ENCODE peak calls at places on chromosomes 1 and 21, in eight cellular contexts. One of them, this sample, is unnamed.

GRCh38 chr1:93980320-93980744 is 71.1 kb upstream of the GCLM start:
- DNase-seq in HCT116: no peak
- DNase-seq in lower leg skin: no peak
- DNase-seq in neural progenitor cell: peak; percentile 43
- DNase-seq in fibroblast of pulmonary artery: no peak
- DNase-seq in mucosa of descending colon: no peak
- DNase-seq in CD8-positive, alpha-beta T cell: no peak
- DNase-seq in thoracic aorta: no peak
- DNase-seq in this sample: no peak

GRCh38 chr1:168391759-168392681 is 111.3 kb downstream of the TBX19 start:
- DNase-seq in mucosa of descending colon: no peak
- DNase-seq in neural progenitor cell: no peak
- DNase-seq in CD8-positive, alpha-beta T cell: no peak
- DNase-seq in HCT116: no peak
- DNase-seq in lower leg skin: no peak
- DNase-seq in fibroblast of pulmonary artery: no peak
- DNase-seq in thoracic aorta: no peak
- DNase-seq in this sample: peak; percentile 38

GRCh38 chr1:218025454-218025853 is 259.6 kb upstream of the RRP15 start:
- DNase-seq in thoracic aorta: no peak
- DNase-seq in fibroblast of pulmonary artery: no peak
- DNase-seq in lower leg skin: no peak
- DNase-seq in neural progenitor cell: no peak
- DNase-seq in mucosa of descending colon: no peak
- DNase-seq in HCT116: no peak
- DNase-seq in CD8-positive, alpha-beta T cell: no peak
- DNase-seq in this sample: no peak

GRCh38 chr1:92299477-92300125 is 742 bp downstream of the RPAP2 start:
- DNase-seq in HCT116: no peak
- DNase-seq in fibroblast of pulmonary artery: peak; percentile 13
- DNase-seq in neural progenitor cell: no peak
- DNase-seq in CD8-positive, alpha-beta T cell: no peak
- DNase-seq in lower leg skin: no peak
- DNase-seq in thoracic aorta: no peak
- DNase-seq in mucosa of descending colon: no peak
- DNase-seq in this sample: no peak

GRCh38 chr1:17646444-17647287 is 107.2 kb downstream of the ARHGEF10L start:
- DNase-seq in CD8-positive, alpha-beta T cell: no peak
- DNase-seq in mucosa of descending colon: no peak
- DNase-seq in thoracic aorta: no peak
- DNase-seq in fibroblast of pulmonary artery: no peak
- DNase-seq in neural progenitor cell: no peak
- DNase-seq in HCT116: no peak
- DNase-seq in lower leg skin: no peak
- DNase-seq in this sample: no peak

GRCh38 chr21:42781981-42782722 is 97.2 kb downstream of the WDR4 start:
- DNase-seq in mucosa of descending colon: no peak
- DNase-seq in fibroblast of pulmonary artery: no peak
- DNase-seq in neural progenitor cell: no peak
- DNase-seq in thoracic aorta: no peak
- DNase-seq in HCT116: no peak
- DNase-seq in CD8-positive, alpha-beta T cell: no peak
- DNase-seq in lower leg skin: no peak
- DNase-seq in this sample: no peak

GRCh38 chr1:118202076-118202608 is 17.1 kb upstream of the SPAG17 start:
- DNase-seq in HCT116: no peak
- DNase-seq in fibroblast of pulmonary artery: no peak
- DNase-seq in CD8-positive, alpha-beta T cell: no peak
- DNase-seq in thoracic aorta: no peak
- DNase-seq in lower leg skin: no peak
- DNase-seq in mucosa of descending colon: no peak
- DNase-seq in neural progenitor cell: no peak
- DNase-seq in this sample: no peak

GRCh38 chr1:157490337-157491165 is 61.8 kb downstream of the FCRL5 start:
- DNase-seq in mucosa of descending colon: peak; percentile 60
- DNase-seq in CD8-positive, alpha-beta T cell: peak; percentile 6
- DNase-seq in HCT116: peak; percentile 39
- DNase-seq in thoracic aorta: no peak
- DNase-seq in neural progenitor cell: peak; percentile 82
- DNase-seq in lower leg skin: peak; percentile 55
- DNase-seq in fibroblast of pulmonary artery: peak; percentile 63
- DNase-seq in this sample: no peak

GRCh38 chr1:56374026-56374974 is 205.1 kb downstream of the PLPP3 start:
- DNase-seq in HCT116: no peak
- DNase-seq in CD8-positive, alpha-beta T cell: no peak
- DNase-seq in mucosa of descending colon: no peak
- DNase-seq in thoracic aorta: no peak
- DNase-seq in lower leg skin: no peak
- DNase-seq in neural progenitor cell: no peak
- DNase-seq in fibroblast of pulmonary artery: no peak
- DNase-seq in this sample: no peak

GRCh38 chr1:161140755-161141400 is 8.4 kb upstream of the DEDD start:
- DNase-seq in lower leg skin: no peak
- DNase-seq in neural progenitor cell: no peak
- DNase-seq in fibroblast of pulmonary artery: no peak
- DNase-seq in mucosa of descending colon: no peak
- DNase-seq in CD8-positive, alpha-beta T cell: no peak
- DNase-seq in thoracic aorta: no peak
- DNase-seq in HCT116: no peak
- DNase-seq in this sample: no peak

GRCh38 chr1:161137881-161138280 is 5.4 kb upstream of the DEDD start:
- DNase-seq in HCT116: no peak
- DNase-seq in fibroblast of pulmonary artery: no peak
- DNase-seq in mucosa of descending colon: no peak
- DNase-seq in CD8-positive, alpha-beta T cell: no peak
- DNase-seq in thoracic aorta: no peak
- DNase-seq in lower leg skin: no peak
- DNase-seq in neural progenitor cell: no peak
- DNase-seq in this sample: no peak

GRCh38 chr1:161139765-161140164 is 7.3 kb upstream of the DEDD start:
- DNase-seq in neural progenitor cell: peak; percentile 56
- DNase-seq in thoracic aorta: no peak
- DNase-seq in HCT116: no peak
- DNase-seq in CD8-positive, alpha-beta T cell: peak; percentile 16
- DNase-seq in fibroblast of pulmonary artery: peak; percentile 74
- DNase-seq in lower leg skin: no peak
- DNase-seq in mucosa of descending colon: no peak
- DNase-seq in this sample: no peak
- TF ChIP-seq CTCF in neural progenitor cell: peak; percentile 60
- TF ChIP-seq CTCF in thoracic aorta: peak; percentile 27
- TF ChIP-seq CTCF in HCT116: peak; percentile 52
- TF ChIP-seq CTCF in CD8-positive, alpha-beta T cell: peak; percentile 53
- TF ChIP-seq CTCF in fibroblast of pulmonary artery: peak; percentile 56
- TF ChIP-seq CTCF in lower leg skin: no peak
- TF ChIP-seq CTCF in mucosa of descending colon: peak; percentile 10
- TF ChIP-seq CTCF in this sample: peak; percentile 62

GRCh38 chr1:25906644-25907300 is 553 bp upstream of the STMN1 start:
- DNase-seq in mucosa of descending colon: no peak
- DNase-seq in neural progenitor cell: peak; percentile 74
- DNase-seq in thoracic aorta: no peak
- DNase-seq in HCT116: no peak
- DNase-seq in fibroblast of pulmonary artery: no peak
- DNase-seq in lower leg skin: peak; percentile 40
- DNase-seq in CD8-positive, alpha-beta T cell: no peak
- DNase-seq in this sample: no peak

GRCh38 chr1:25907473-25908058 is 1.3 kb upstream of the STMN1 start:
- DNase-seq in fibroblast of pulmonary artery: no peak
- DNase-seq in neural progenitor cell: no peak
- DNase-seq in thoracic aorta: no peak
- DNase-seq in HCT116: no peak
- DNase-seq in mucosa of descending colon: no peak
- DNase-seq in lower leg skin: no peak
- DNase-seq in CD8-positive, alpha-beta T cell: no peak
- DNase-seq in this sample: no peak

GRCh38 chr1:25903986-25904385 is 2.2 kb downstream of the STMN1 start:
- DNase-seq in mucosa of descending colon: no peak
- DNase-seq in fibroblast of pulmonary artery: no peak
- DNase-seq in HCT116: no peak
- DNase-seq in thoracic aorta: no peak
- DNase-seq in lower leg skin: no peak
- DNase-seq in CD8-positive, alpha-beta T cell: no peak
- DNase-seq in neural progenitor cell: no peak
- DNase-seq in this sample: no peak

GRCh38 chr1:25904942-25905679 is 1.1 kb downstream of the STMN1 start:
- DNase-seq in lower leg skin: peak; percentile 94
- DNase-seq in fibroblast of pulmonary artery: peak; percentile 89
- DNase-seq in HCT116: peak; percentile 78
- DNase-seq in neural progenitor cell: peak; percentile 97
- DNase-seq in mucosa of descending colon: peak; percentile 97
- DNase-seq in thoracic aorta: peak; percentile 53
- DNase-seq in CD8-positive, alpha-beta T cell: peak; percentile 90
- DNase-seq in this sample: peak; percentile 97

DNA sequence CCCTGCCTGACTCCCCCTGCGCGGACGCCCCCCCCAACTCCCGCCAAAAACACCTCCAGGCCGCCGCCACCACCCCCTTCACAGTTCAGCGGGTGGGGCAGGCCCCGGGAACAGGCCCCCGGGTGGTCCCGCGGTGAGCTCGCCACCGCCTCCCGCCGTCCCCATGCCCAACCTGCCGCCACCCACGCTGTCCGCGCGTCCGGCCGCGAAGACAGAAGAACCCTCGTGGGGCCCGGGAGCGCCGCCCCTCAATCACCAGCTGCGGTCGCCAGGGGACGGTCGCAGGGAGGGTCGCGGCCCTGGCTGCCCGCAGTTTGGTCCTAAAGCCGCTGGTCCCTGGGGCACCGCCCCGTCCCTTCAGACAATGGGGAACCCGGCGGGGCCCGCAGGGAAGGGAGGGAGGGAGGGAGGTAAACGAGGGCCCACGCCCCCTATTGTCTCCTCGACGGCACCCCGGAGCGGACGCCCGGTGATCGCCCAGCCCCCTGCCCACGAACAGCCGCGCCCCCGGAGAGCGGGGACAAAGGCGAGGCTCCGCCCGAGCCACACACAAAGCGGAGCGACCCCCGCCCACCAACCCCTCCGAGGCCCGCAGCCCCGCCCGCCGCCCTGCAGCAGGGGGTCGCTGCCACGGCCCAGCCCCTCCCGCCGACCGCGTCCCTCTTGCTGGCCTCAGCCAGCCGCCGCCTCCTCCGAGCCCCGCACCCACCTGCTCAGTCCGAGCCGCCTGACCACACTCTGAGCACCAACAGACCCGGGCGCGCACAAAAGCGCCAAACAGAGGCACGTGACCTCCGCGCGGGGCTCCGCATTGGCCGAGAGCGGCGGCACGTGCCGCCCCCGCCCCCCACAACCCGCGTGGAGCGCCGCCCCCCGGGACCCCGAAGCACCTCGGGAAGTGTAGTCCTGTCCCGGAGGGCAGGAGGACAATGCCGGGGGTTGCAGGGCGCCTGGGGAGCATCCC is at the start of gene STMN1:
- DNase-seq in mucosa of descending colon: peak; percentile 94
- DNase-seq in neural progenitor cell: peak; percentile 98
- DNase-seq in lower leg skin: peak; percentile 88
- DNase-seq in fibroblast of pulmonary artery: peak; percentile 90
- DNase-seq in CD8-positive, alpha-beta T cell: peak; percentile 84
- DNase-seq in thoracic aorta: peak; percentile 58
- DNase-seq in HCT116: peak; percentile 81
- DNase-seq in this sample: peak; percentile 95
- TF ChIP-seq CTCF in mucosa of descending colon: no peak
- TF ChIP-seq CTCF in neural progenitor cell: no peak
- TF ChIP-seq CTCF in lower leg skin: no peak
- TF ChIP-seq CTCF in fibroblast of pulmonary artery: no peak
- TF ChIP-seq CTCF in CD8-positive, alpha-beta T cell: no peak
- TF ChIP-seq CTCF in thoracic aorta: peak; percentile 12
- TF ChIP-seq CTCF in HCT116: peak; percentile 7
- TF ChIP-seq CTCF in this sample: no peak

DNA sequence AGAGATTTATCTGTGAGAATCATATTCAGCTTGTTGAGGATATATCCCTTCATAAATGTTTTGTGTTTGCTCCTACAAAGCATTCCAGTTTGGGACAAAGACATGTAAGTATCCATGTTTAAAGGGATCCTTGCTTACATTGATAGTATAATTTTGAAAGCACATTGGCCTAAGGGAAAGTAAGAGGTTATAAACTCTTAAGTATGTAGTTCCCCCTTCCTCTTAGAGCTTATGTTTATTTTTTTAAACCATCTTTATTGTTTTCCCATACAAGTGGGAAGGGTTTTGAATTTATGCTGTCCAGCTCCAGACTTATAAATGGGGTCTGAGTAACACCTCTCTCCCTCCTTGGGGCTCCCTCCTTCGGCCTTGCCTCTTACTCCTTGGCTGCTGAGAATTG is 481.5 kb downstream of the LMO4 start:
- DNase-seq in lower leg skin: no peak
- DNase-seq in neural progenitor cell: no peak
- DNase-seq in CD8-positive, alpha-beta T cell: no peak
- DNase-seq in HCT116: no peak
- DNase-seq in thoracic aorta: no peak
- DNase-seq in mucosa of descending colon: no peak
- DNase-seq in fibroblast of pulmonary artery: no peak
- DNase-seq in this sample: no peak
- TF ChIP-seq CTCF in lower leg skin: no peak
- TF ChIP-seq CTCF in neural progenitor cell: no peak
- TF ChIP-seq CTCF in CD8-positive, alpha-beta T cell: no peak
- TF ChIP-seq CTCF in HCT116: no peak
- TF ChIP-seq CTCF in thoracic aorta: no peak
- TF ChIP-seq CTCF in mucosa of descending colon: no peak
- TF ChIP-seq CTCF in fibroblast of pulmonary artery: no peak
- TF ChIP-seq CTCF in this sample: no peak

GRCh38 chr1:230247921-230248778 is 178.0 kb downstream of the PGBD5 start:
- DNase-seq in fibroblast of pulmonary artery: no peak
- DNase-seq in neural progenitor cell: no peak
- DNase-seq in thoracic aorta: no peak
- DNase-seq in lower leg skin: no peak
- DNase-seq in CD8-positive, alpha-beta T cell: no peak
- DNase-seq in HCT116: no peak
- DNase-seq in mucosa of descending colon: no peak
- DNase-seq in this sample: no peak

GRCh38 chr1:230250676-230251075 is 175.5 kb downstream of the PGBD5 start:
- DNase-seq in CD8-positive, alpha-beta T cell: no peak
- DNase-seq in neural progenitor cell: peak; percentile 39
- DNase-seq in HCT116: no peak
- DNase-seq in fibroblast of pulmonary artery: no peak
- DNase-seq in lower leg skin: no peak
- DNase-seq in thoracic aorta: no peak
- DNase-seq in mucosa of descending colon: no peak
- DNase-seq in this sample: peak; percentile 65

GRCh38 chr1:230248876-230249275 is 177.3 kb downstream of the PGBD5 start:
- DNase-seq in HCT116: no peak
- DNase-seq in mucosa of descending colon: no peak
- DNase-seq in fibroblast of pulmonary artery: peak; percentile 44
- DNase-seq in thoracic aorta: no peak
- DNase-seq in CD8-positive, alpha-beta T cell: no peak
- DNase-seq in lower leg skin: no peak
- DNase-seq in neural progenitor cell: no peak
- DNase-seq in this sample: no peak

GRCh38 chr1:230251644-230252191 is 174.4 kb downstream of the PGBD5 start:
- DNase-seq in CD8-positive, alpha-beta T cell: no peak
- DNase-seq in lower leg skin: no peak
- DNase-seq in HCT116: no peak
- DNase-seq in thoracic aorta: no peak
- DNase-seq in mucosa of descending colon: no peak
- DNase-seq in neural progenitor cell: no peak
- DNase-seq in fibroblast of pulmonary artery: no peak
- DNase-seq in this sample: peak; percentile 74

DNA sequence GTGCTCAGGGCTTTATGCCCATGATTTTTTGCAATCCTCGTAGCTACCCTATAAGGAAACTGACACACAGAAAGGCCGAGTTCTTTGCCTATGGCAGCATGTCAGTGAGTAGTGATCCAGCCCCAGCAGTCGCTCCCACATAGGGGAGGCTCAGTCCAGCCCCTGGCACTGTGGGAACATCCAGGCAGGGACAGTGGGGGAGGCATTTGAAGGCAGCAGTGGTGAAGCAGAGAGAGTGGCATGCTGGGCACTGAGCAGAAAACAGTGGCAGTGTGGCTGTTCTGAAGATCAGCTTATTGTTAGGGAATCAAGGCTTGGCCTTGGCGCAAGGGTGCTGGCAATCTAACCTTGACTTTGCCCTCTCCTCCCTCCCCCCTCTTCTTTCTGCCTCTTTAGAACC is 176.1 kb downstream of the PGBD5 start:
- DNase-seq in mucosa of descending colon: no peak
- DNase-seq in thoracic aorta: no peak
- DNase-seq in neural progenitor cell: no peak
- DNase-seq in lower leg skin: no peak
- DNase-seq in CD8-positive, alpha-beta T cell: no peak
- DNase-seq in fibroblast of pulmonary artery: no peak
- DNase-seq in HCT116: no peak
- DNase-seq in this sample: no peak
- TF ChIP-seq CTCF in mucosa of descending colon: no peak
- TF ChIP-seq CTCF in thoracic aorta: no peak
- TF ChIP-seq CTCF in neural progenitor cell: no peak
- TF ChIP-seq CTCF in lower leg skin: no peak
- TF ChIP-seq CTCF in CD8-positive, alpha-beta T cell: no peak
- TF ChIP-seq CTCF in fibroblast of pulmonary artery: no peak
- TF ChIP-seq CTCF in HCT116: no peak
- TF ChIP-seq CTCF in this sample: no peak